ENCODE peak calls at places on chromosomes 13 and 19, in seven cellular contexts. N is heart right ventricle, O is brain microvascular endothelial cell, R is iPS DF 6.9, B is tibial nerve, V is A549, D is caudate nucleus. M is an unnamed sample.

GRCh38 chr19:14091885-14092462 is 1.4 kb upstream of the SAMD1 start:
- DNase-seq in N (no peak), O (no peak), R (no peak), B (no peak), V (no peak), D (no peak), M (no peak)

GRCh38 chr19:55383789-55384575 is at the start of gene TMEM238:
- DNase-seq in N (peak), O (peak), R (no peak), B (no peak), V (peak), D (peak), M (peak)

GRCh38 chr13:45441633-45442032 is 23.1 kb upstream of the COG3 start:
- DNase-seq in N (no peak), O (peak), R (no peak), B (no peak), V (peak), D (no peak), M (no peak)

GRCh38 chr19:10688545-10689280 is 12.5 kb upstream of the QTRT1 start:
- DNase-seq in N (no peak), O (no peak), R (no peak), B (no peak), V (no peak), D (no peak), M (no peak)

GRCh38 chr19:50897612-50898011 is 13.6 kb downstream of the KLK4 start:
- DNase-seq in N (no peak), O (no peak), R (no peak), B (no peak), V (no peak), D (no peak), M (no peak)

GRCh38 chr19:41886761-41887710 is 4.1 kb downstream of the ARHGEF1 start:
- DNase-seq in N (no peak), O (no peak), R (no peak), B (no peak), V (no peak), D (no peak), M (peak)

GRCh38 chr19:10870955-10871603 is at the start of gene CARM1:
- DNase-seq in N (peak), O (peak), R (peak), B (peak), V (peak), D (peak), M (peak)

GRCh38 chr19:46015080-46015960 is 7.5 kb downstream of the PGLYRP1 start:
- DNase-seq in N (peak), O (no peak), R (no peak), B (no peak), V (peak), D (peak), M (peak)

GRCh38 chr13:30593001-30593400 is 24.7 kb upstream of the USPL1 start:
- DNase-seq in N (no peak), O (no peak), R (no peak), B (no peak), V (no peak), D (no peak), M (no peak)

GRCh38 chr19:51749979-51750378 is 1.7 kb downstream of the FPR1 start:
- DNase-seq in N (no peak), O (no peak), R (no peak), B (no peak), V (no peak), D (no peak), M (no peak)

GRCh38 chr13:40777166-40777956 is 6.4 kb upstream of the MRPS31 start:
- DNase-seq in N (no peak), O (peak), R (no peak), B (peak), V (peak), D (no peak), M (peak)

GRCh38 chr13:109900320-109900719 is 113.9 kb upstream of the IRS2 start:
- DNase-seq in N (no peak), O (no peak), R (no peak), B (no peak), V (no peak), D (no peak), M (no peak)

GRCh38 chr13:83184819-83185218 is 697.5 kb downstream of the SLITRK1 start:
- DNase-seq in N (no peak), O (no peak), R (no peak), B (no peak), V (no peak), D (no peak), M (no peak)

GRCh38 chr13:75135325-75135825 is 346.6 kb downstream of the TBC1D4 start:
- DNase-seq in N (no peak), O (peak), R (no peak), B (no peak), V (peak), D (no peak), M (no peak)

GRCh38 chr13:89113744-89114143 is 1442.6 kb downstream of the SLITRK5 start:
- DNase-seq in N (no peak), O (no peak), R (peak), B (no peak), V (no peak), D (no peak), M (no peak)

GRCh38 chr13:37194428-37194861 is 89.0 kb upstream of the CSNK1A1L start:
- DNase-seq in N (no peak), O (peak), R (no peak), B (no peak), V (no peak), D (no peak), M (no peak)

GRCh38 chr13:112583592-112584277 is 4.2 kb downstream of the TUBGCP3 start:
- DNase-seq in N (no peak), O (no peak), R (no peak), B (peak), V (no peak), D (peak), M (no peak)

GRCh38 chr19:40596608-40597328 is 4.4 kb upstream of the LTBP4 start:
- DNase-seq in N (peak), O (no peak), R (no peak), B (no peak), V (peak), D (no peak), M (peak)

GRCh38 chr19:40605201-40605971 is 4.2 kb downstream of the LTBP4 start:
- DNase-seq in N (peak), O (peak), R (no peak), B (no peak), V (peak), D (peak), M (peak)

GRCh38 chr13:76656056-76656455 is 230.1 kb downstream of the KCTD12 start:
- DNase-seq in N (no peak), O (no peak), R (no peak), B (no peak), V (no peak), D (no peak), M (no peak)

GRCh38 chr19:57016076-57016475 is 103.7 kb upstream of the USP29 start:
- DNase-seq in N (no peak), O (no peak), R (no peak), B (no peak), V (no peak), D (peak), M (no peak)

GRCh38 chr19:1271528-1272422 is 2.6 kb downstream of the CIRBP start:
- DNase-seq in N (peak), O (no peak), R (no peak), B (no peak), V (no peak), D (no peak), M (peak)
- H3K27ac ChIP-seq in N (peak), O (no peak), R (no peak), B (peak), V (peak), D (peak), M (peak)

DNA sequence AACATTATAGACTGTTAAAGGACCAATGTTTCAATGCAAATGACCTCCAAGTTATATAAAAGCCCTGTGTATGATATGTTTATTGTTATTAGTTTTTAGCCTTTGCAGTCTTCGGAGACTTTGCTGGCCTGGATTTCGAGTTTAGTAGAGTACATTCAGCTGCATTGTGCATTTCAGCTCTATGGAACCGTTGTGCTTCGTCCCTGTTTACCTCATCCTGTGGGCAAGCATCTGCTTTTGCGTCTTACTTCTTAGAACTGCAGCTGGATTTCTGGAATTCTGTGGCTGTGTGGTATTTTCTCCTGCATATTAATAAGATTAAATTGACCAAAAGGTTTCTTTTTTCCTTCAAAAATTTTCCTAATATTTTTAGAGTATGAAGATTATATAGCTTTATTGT is 138.6 kb downstream of the KCNRG start:
- DNase-seq in N (no peak), O (no peak), R (no peak), B (no peak), V (no peak), D (no peak), M (no peak)
- H3K27ac ChIP-seq in N (no peak), O (no peak), R (no peak), B (no peak), V (no peak), D (no peak), M (no peak)

DNA sequence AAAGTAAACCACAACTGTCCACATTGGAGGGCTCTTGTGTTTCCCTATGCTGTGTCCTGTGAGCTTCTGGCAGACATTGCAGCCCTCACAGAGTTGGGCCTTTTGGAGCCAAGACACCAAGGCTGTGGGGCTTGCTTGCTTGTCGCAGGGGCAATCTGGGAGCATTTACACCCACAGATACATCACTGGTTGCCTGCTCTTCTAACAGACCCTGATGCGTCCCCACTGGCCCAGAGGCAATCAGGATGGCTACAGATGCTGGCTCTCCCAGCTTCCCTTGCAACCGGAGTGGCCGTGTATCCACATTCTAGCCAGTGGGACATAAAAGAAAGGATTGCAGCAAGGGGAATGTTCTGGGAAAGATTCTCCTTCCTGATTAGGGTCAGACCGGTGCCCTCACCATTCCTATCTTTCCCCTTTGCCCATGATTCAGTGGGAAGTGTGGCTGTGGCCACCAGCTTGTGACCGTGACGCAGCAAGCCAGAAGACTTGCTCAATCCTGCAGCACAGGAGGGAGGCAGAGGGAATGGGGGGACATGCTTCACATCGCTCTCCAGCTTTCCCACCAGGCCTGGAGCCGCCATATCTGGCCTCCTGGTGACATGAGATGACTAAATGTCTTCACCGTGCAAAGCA is 151.1 kb downstream of the DPF1 start:
- DNase-seq in N (no peak), O (peak), R (no peak), B (no peak), V (no peak), D (no peak), M (no peak)
- H3K27ac ChIP-seq in N (no peak), O (peak), R (no peak), B (no peak), V (peak), D (no peak), M (no peak)

GRCh38 chr13:28035146-28035782 is 46.8 kb upstream of the URAD start:
- DNase-seq in N (no peak), O (no peak), R (no peak), B (no peak), V (peak), D (no peak), M (no peak)

GRCh38 chr13:28034256-28034655 is 45.8 kb upstream of the URAD start:
- DNase-seq in N (no peak), O (no peak), R (no peak), B (no peak), V (no peak), D (no peak), M (no peak)

GRCh38 chr13:28027607-28028364 is 39.3 kb upstream of the URAD start:
- DNase-seq in N (no peak), O (no peak), R (no peak), B (no peak), V (no peak), D (no peak), M (no peak)

GRCh38 chr13:28031220-28031903 is 42.9 kb upstream of the URAD start:
- DNase-seq in N (peak), O (no peak), R (no peak), B (no peak), V (no peak), D (peak), M (peak)

GRCh38 chr13:28031929-28032328 is 43.4 kb upstream of the URAD start:
- DNase-seq in N (no peak), O (no peak), R (no peak), B (no peak), V (no peak), D (no peak), M (no peak)
- H3K27ac ChIP-seq in N (no peak), O (no peak), R (no peak), B (no peak), V (no peak), D (no peak), M (no peak)

GRCh38 chr19:38538793-38539528 is 78.8 kb downstream of the MAP4K1 start:
- DNase-seq in N (no peak), O (no peak), R (no peak), B (no peak), V (no peak), D (no peak), M (no peak)
- H3K27ac ChIP-seq in N (no peak), O (no peak), R (no peak), B (peak), V (no peak), D (peak), M (peak)

DNA sequence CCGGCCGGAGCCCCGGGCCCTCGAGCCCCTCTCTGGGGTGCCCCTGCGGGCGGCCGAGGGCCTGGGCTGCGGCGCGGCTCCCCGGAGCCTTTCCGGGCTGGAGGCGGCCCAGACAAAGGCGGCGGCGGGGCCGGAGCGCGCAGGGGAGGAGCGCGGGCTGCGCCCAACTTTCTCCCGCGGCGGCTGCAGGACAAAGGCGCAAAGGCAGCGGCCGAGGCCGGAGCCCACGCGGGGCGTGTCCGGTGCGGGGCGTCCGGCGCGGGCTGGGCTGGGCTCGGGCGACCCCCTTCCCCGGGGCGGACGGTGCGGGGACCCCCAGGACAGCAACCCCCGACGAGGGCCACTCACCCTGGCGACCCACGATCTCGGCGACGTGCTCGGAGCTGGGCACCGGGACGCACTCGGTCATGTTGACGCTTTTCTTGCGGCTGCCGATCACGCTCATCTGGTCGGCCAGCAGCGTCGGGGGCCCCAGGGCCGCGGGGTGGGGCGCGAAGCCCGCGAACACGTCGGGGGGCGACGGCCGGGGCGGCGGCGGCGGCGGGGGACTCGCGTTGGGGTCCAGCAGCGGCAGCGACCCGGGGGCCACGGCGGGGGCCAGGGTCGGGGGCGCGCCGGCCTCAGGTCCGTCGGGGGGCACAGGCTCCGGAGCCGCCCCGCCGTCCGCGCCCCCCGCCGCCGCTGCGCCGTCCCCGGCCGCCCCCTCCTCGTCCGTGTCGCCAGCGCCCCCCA is 843 bp downstream of the MEX3D start:
- DNase-seq in N (peak), O (peak), R (no peak), B (no peak), V (no peak), D (no peak), M (peak)
- H3K27ac ChIP-seq in N (peak), O (peak), R (no peak), B (peak), V (peak), D (peak), M (peak)

DNA sequence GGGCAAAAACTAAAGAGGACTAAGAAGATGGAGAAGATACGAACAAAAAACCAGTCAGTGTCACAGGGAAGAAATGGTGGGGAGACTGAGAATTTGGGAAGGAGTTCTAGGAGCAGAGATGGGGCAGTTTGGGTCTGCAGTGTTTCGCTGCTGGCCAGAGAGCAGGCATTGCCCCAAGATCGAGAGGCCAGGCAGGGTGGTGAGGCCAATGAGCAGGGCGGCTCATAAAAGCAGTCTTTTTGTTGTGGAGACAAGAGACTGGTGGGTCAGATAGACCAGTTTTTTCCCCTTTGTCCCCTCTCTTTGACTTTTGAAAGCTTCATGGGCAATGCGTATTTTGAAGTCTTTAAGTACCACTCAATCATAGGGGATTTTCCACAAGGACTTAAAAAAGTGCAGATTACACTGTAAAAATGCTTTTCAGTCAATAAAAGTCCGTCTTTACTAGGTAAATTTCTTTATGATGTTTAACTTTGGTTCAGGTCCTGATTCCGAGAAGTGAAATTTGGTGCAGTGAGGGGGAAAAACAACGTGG is 338.7 kb downstream of the KLF5 start:
- DNase-seq in N (no peak), O (no peak), R (no peak), B (no peak), V (no peak), D (no peak), M (no peak)
- H3K27ac ChIP-seq in N (no peak), O (no peak), R (no peak), B (no peak), V (no peak), D (no peak), M (no peak)

GRCh38 chr19:16470541-16470910 is 1.2 kb downstream of the EPS15L1 start:
- DNase-seq in N (no peak), O (no peak), R (no peak), B (no peak), V (no peak), D (no peak), M (no peak)

GRCh38 chr19:16473875-16474397 is 2.2 kb upstream of the EPS15L1 start:
- DNase-seq in N (no peak), O (no peak), R (no peak), B (no peak), V (no peak), D (no peak), M (no peak)

GRCh38 chr19:16467581-16467980 is 4.2 kb downstream of the EPS15L1 start:
- DNase-seq in N (peak), O (no peak), R (no peak), B (no peak), V (no peak), D (no peak), M (no peak)

GRCh38 chr19:16472992-16473391 is 1.2 kb upstream of the EPS15L1 start:
- DNase-seq in N (no peak), O (no peak), R (no peak), B (no peak), V (no peak), D (no peak), M (no peak)

GRCh38 chr19:16470911-16471811 is 609 bp downstream of the EPS15L1 start:
- DNase-seq in N (peak), O (no peak), R (no peak), B (no peak), V (no peak), D (peak), M (peak)
- H3K27ac ChIP-seq in N (peak), O (peak), R (no peak), B (peak), V (peak), D (peak), M (peak)

M was measured in body of pancreas.